ENCODE peak calls at places on chromosomes 13 and 19, in five cellular contexts. A is NB4, C is cardiac fibroblast, H is IMR-90, V is endodermal cell. S is an unnamed sample.

GRCh38 chr13:80082396-80083096 is 258.4 kb downstream of the SPRY2 start:
- DNase-seq in A (no peak), C (peak), H (peak), V (no peak), S (peak)

GRCh38 chr19:51654783-51655182 is 8.2 kb upstream of the SIGLEC14 start:
- DNase-seq in A (no peak), C (no peak), H (no peak), V (no peak), S (no peak)

GRCh38 chr19:15897738-15898276 is at the start of gene CYP4F2:
- DNase-seq in A (no peak), C (no peak), H (no peak), V (no peak), S (no peak)

GRCh38 chr19:13825489-13826475 is 30.5 kb downstream of the ZSWIM4 start:
- DNase-seq in A (peak), C (no peak), H (no peak), V (peak), S (no peak)

GRCh38 chr19:33302974-33303790 is 848 bp upstream of the CEBPA start:
- DNase-seq in A (peak), C (peak), H (peak), V (peak), S (no peak)

GRCh38 chr19:10474962-10475451 is 28.1 kb downstream of the KEAP1 start:
- DNase-seq in A (peak), C (no peak), H (no peak), V (no peak), S (no peak)

GRCh38 chr19:58181902-58182576 is 822 bp upstream of the ZNF274 start:
- DNase-seq in A (peak), C (peak), H (no peak), V (peak), S (peak)

GRCh38 chr19:18700501-18701249 is 17.2 kb downstream of the CRTC1 start:
- DNase-seq in A (no peak), C (peak), H (peak), V (peak), S (peak)

GRCh38 chr19:38290631-38291147 is 13.4 kb upstream of the C19orf33 start:
- DNase-seq in A (no peak), C (peak), H (peak), V (no peak), S (peak)

GRCh38 chr19:49560358-49560900 is 19.9 kb downstream of the NOSIP start:
- DNase-seq in A (no peak), C (no peak), H (no peak), V (no peak), S (no peak)

GRCh38 chr19:30881281-30881680 is 468.0 kb downstream of the TSHZ3 start:
- DNase-seq in A (no peak), C (no peak), H (no peak), V (no peak), S (no peak)

GRCh38 chr13:99722931-99723330 is 221.7 kb downstream of the TM9SF2 start:
- DNase-seq in A (no peak), C (no peak), H (no peak), V (no peak), S (no peak)

GRCh38 chr13:113471844-113472243 is 18.6 kb upstream of the ADPRHL1 start:
- DNase-seq in A (no peak), C (no peak), H (no peak), V (no peak), S (no peak)

GRCh38 chr13:83498486-83499190 is 383.6 kb downstream of the SLITRK1 start:
- DNase-seq in A (no peak), C (peak), H (peak), V (no peak), S (peak)

GRCh38 chr13:31538067-31539042 is 201.0 kb upstream of the RXFP2 start:
- DNase-seq in A (peak), C (peak), H (peak), V (no peak), S (peak)

GRCh38 chr19:18515959-18516358 is 5.9 kb downstream of the ELL start:
- DNase-seq in A (no peak), C (no peak), H (no peak), V (no peak), S (no peak)

GRCh38 chr19:55146648-55147218 is 2.3 kb downstream of the TNNT1 start:
- DNase-seq in A (peak), C (no peak), H (no peak), V (peak), S (no peak)

GRCh38 chr13:59865398-59865797 is 298.3 kb downstream of the DIAPH3 start:
- DNase-seq in A (no peak), C (no peak), H (peak), V (no peak), S (peak)

GRCh38 chr13:26601669-26602068 is 44.2 kb downstream of the WASF3 start:
- DNase-seq in A (peak), C (peak), H (peak), V (no peak), S (peak)

GRCh38 chr19:31783592-31783991 is 434.4 kb upstream of the TSHZ3 start:
- DNase-seq in A (no peak), C (no peak), H (no peak), V (no peak), S (no peak)

GRCh38 chr13:106034201-106034600 is 501.3 kb downstream of the EFNB2 start:
- DNase-seq in A (no peak), C (peak), H (no peak), V (no peak), S (no peak)

GRCh38 chr19:29841559-29842367 is 30.0 kb downstream of the CCNE1 start:
- DNase-seq in A (no peak), C (peak), H (peak), V (peak), S (peak)

GRCh38 chr19:16232568-16232967 is 34.9 kb downstream of the AP1M1 start:
- DNase-seq in A (no peak), C (no peak), H (no peak), V (peak), S (no peak)

GRCh38 chr19:15316498-15316897 is 15.8 kb downstream of the BRD4 start:
- DNase-seq in A (no peak), C (no peak), H (peak), V (no peak), S (peak)

GRCh38 chr19:55042688-55043087 is 4.6 kb upstream of the GP6 start:
- DNase-seq in A (no peak), C (no peak), H (no peak), V (no peak), S (no peak)

GRCh38 chr13:34349091-34349722 is 531.3 kb downstream of the RFC3 start:
- DNase-seq in A (no peak), C (peak), H (peak), V (no peak), S (peak)

GRCh38 chr19:49327878-49328544 is 3.0 kb upstream of the SLC6A16 start:
- DNase-seq in A (peak), C (peak), H (peak), V (peak), S (peak)

GRCh38 chr13:67366533-67366932 is 136.4 kb upstream of the PCDH9 start:
- DNase-seq in A (no peak), C (peak), H (peak), V (no peak), S (no peak)

GRCh38 chr19:12657966-12658365 is 8.6 kb downstream of the MAN2B1 start:
- DNase-seq in A (no peak), C (no peak), H (no peak), V (no peak), S (no peak)
- TF ChIP-seq CTCF in A (peak), C (no peak), H (no peak), V (peak), S (peak)

GRCh38 chr13:52010890-52011689 is at the start of gene ATP7B:
- DNase-seq in A (peak), C (no peak), H (no peak), V (peak), S (no peak)
- TF ChIP-seq CTCF in A (no peak), C (peak), H (peak), V (peak), S (peak)

GRCh38 chr19:41746593-41747227 is 8.6 kb upstream of the CEACAM6 start:
- DNase-seq in A (peak), C (peak), H (peak), V (peak), S (peak)
- TF ChIP-seq CTCF in A (peak), C (peak), H (peak), V (peak), S (peak)

GRCh38 chr19:45931055-45931454 is 16.5 kb upstream of the NANOS2 start:
- DNase-seq in A (no peak), C (no peak), H (no peak), V (no peak), S (no peak)
- TF ChIP-seq CTCF in A (no peak), C (peak), H (no peak), V (peak), S (no peak)

GRCh38 chr19:5052515-5052914 is 83.6 kb downstream of the KDM4B start:
- DNase-seq in A (no peak), C (no peak), H (no peak), V (peak), S (no peak)
- TF ChIP-seq CTCF in A (no peak), C (peak), H (no peak), V (peak), S (peak)

GRCh38 chr13:36966404-36966803 is 32.7 kb downstream of the ALG5 start:
- DNase-seq in A (no peak), C (no peak), H (no peak), V (no peak), S (no peak)

GRCh38 chr13:36965767-36966166 is 33.4 kb downstream of the ALG5 start:
- DNase-seq in A (peak), C (peak), H (peak), V (no peak), S (peak)
- TF ChIP-seq CTCF in A (no peak), C (no peak), H (no peak), V (no peak), S (no peak)

GRCh38 chr19:4829001-4829712 is 2.4 kb downstream of the TICAM1 start:
- DNase-seq in A (peak), C (no peak), H (no peak), V (no peak), S (no peak)
- TF ChIP-seq CTCF in A (no peak), C (no peak), H (no peak), V (no peak), S (no peak)

DNA sequence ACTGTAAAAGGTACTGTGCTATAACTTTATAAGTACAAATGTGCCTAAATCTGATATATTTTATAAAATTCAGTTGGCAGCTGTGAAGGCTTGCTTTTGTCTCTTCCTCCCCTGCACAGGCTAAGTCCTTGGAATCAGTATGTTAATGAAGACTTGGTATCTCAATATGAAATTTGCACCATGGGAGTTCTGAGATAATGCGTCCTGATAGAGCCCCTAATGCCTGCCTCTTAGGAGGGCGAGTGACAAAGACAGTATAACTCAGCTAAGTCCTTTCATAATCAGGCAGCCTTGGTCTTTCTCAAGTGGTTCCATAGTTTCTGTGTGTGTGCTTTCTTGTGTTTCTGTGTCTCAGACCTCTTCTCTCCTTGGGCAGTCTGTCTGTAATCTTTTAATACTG is 14.7 kb downstream of the LRCH1 start:
- DNase-seq in A (no peak), C (no peak), H (no peak), V (no peak), S (no peak)
- TF ChIP-seq CTCF in A (no peak), C (no peak), H (no peak), V (no peak), S (no peak)

DNA sequence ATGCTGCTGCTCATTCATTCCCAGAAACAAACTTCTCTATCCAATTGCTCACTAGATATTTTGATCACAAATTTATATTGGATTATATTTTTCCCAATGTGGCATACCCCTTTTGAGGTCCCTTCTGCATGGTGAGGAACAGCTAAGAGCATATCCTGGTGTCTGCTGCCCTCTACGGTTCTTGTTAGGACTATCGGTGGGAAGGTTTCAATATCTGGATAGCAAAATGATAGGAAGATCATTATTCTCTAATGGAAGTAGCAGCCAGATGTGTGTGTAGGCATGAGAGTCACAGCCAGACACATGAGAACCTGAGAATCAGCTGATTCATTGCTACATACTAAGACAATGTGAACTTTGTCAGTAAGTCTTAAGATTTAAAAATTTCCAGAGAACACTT is 1422.4 kb upstream of the MIR17HG start:
- DNase-seq in A (peak), C (peak), H (peak), V (peak), S (no peak)
- TF ChIP-seq CTCF in A (peak), C (peak), H (no peak), V (peak), S (no peak)

GRCh38 chr19:1310853-1311180 is 25.1 kb downstream of the EFNA2 start:
- DNase-seq in A (no peak), C (no peak), H (no peak), V (no peak), S (no peak)
- TF ChIP-seq CTCF in A (no peak), C (no peak), H (no peak), V (no peak), S (no peak)

S was measured in HFFc6.